ENCODE peak calls at places on chromosomes 13 and 19, in eight cellular contexts. E is A549, L is transverse colon, K is ovary, Z is tibial nerve, F is SK-N-SH, O is sigmoid colon, B is stomach. G is an unnamed sample.

GRCh38 chr19:3712663-3713531 is 4.7 kb downstream of the TJP3 start:
- DNase-seq in B (peak), F (no peak), O (no peak), E (peak), L (peak), Z (no peak), K (no peak), G (no peak)

GRCh38 chr19:5850743-5851293 is 431 bp downstream of the FUT3 start:
- DNase-seq in E (no peak), F (peak), O (peak), B (peak), L (peak), K (peak), Z (no peak), G (no peak)

GRCh38 chr19:1243768-1244692 is 2.5 kb downstream of the ATP5F1D start:
- DNase-seq in E (peak), Z (peak), F (peak), B (peak), K (peak), L (peak), O (peak), G (peak)

GRCh38 chr19:1663854-1664253 is 11.4 kb upstream of the TCF3 start:
- DNase-seq in L (no peak), K (no peak), E (no peak), B (no peak), O (no peak), F (no peak), Z (no peak), G (no peak)

GRCh38 chr19:53659292-53659691 is 27.5 kb downstream of the DPRX start:
- DNase-seq in Z (no peak), E (peak), B (no peak), L (no peak), O (no peak), F (peak), K (no peak), G (no peak)

GRCh38 chr19:38736036-38736412 is 8.2 kb downstream of the CAPN12 start:
- DNase-seq in B (peak), K (peak), L (peak), F (peak), O (peak), E (peak), Z (no peak), G (no peak)

GRCh38 chr19:39438270-39438934 is 2.7 kb upstream of the RPS16 start:
- DNase-seq in Z (no peak), B (no peak), O (no peak), L (no peak), F (no peak), E (no peak), K (no peak), G (no peak)

GRCh38 chr13:112953591-112954487 is 15.2 kb upstream of the MCF2L start:
- DNase-seq in O (peak), F (no peak), B (peak), E (no peak), Z (no peak), L (no peak), K (no peak), G (peak)

GRCh38 chr19:16111909-16112752 is 442 bp downstream of the RAB8A start:
- DNase-seq in E (no peak), K (no peak), L (peak), B (no peak), O (peak), Z (no peak), F (no peak), G (no peak)

GRCh38 chr13:113441661-113442060 is 11.6 kb downstream of the ADPRHL1 start:
- DNase-seq in E (no peak), K (no peak), L (no peak), O (peak), F (no peak), B (no peak), Z (no peak), G (no peak)

GRCh38 chr13:28728642-28729041 is 9.9 kb upstream of the SLC46A3 start:
- DNase-seq in F (no peak), K (no peak), B (no peak), Z (no peak), E (no peak), L (no peak), O (no peak), G (no peak)

GRCh38 chr19:44684892-44685847 is 13.8 kb upstream of the CEACAM16 start:
- DNase-seq in Z (no peak), F (no peak), L (peak), E (peak), B (peak), O (no peak), K (peak), G (no peak)

GRCh38 chr19:6480843-6481415 is 658 bp downstream of the DENND1C start:
- DNase-seq in K (no peak), L (no peak), B (no peak), F (no peak), Z (no peak), O (no peak), E (no peak), G (no peak)

GRCh38 chr19:17796013-17796837 is 1.3 kb downstream of the B3GNT3 start:
- DNase-seq in B (peak), E (peak), L (peak), F (no peak), Z (no peak), K (no peak), O (no peak), G (no peak)

GRCh38 chr19:47819841-47820244 is 1.9 kb upstream of the CRX start:
- DNase-seq in O (no peak), Z (no peak), E (no peak), L (no peak), K (no peak), B (no peak), F (no peak), G (no peak)

GRCh38 chr19:55738302-55738701 is at the start of gene NLRP9:
- DNase-seq in Z (no peak), O (no peak), F (no peak), L (no peak), K (no peak), E (no peak), B (no peak), G (no peak)

GRCh38 chr13:61546413-61546812 is 130.8 kb upstream of the PCDH20 start:
- DNase-seq in F (peak), O (no peak), E (no peak), L (no peak), B (no peak), K (no peak), Z (no peak), G (no peak)

GRCh38 chr19:57269515-57270250 is 10.6 kb upstream of the ZNF460 start:
- DNase-seq in K (no peak), F (peak), O (no peak), Z (no peak), L (no peak), B (no peak), E (no peak), G (no peak)

GRCh38 chr19:18204394-18205179 is 745 bp upstream of the RAB3A start:
- DNase-seq in K (peak), L (peak), Z (peak), O (peak), E (no peak), B (peak), F (peak), G (no peak)

GRCh38 chr13:107867701-107868661 is 347.4 kb downstream of the LIG4 start:
- DNase-seq in O (no peak), K (no peak), F (peak), L (no peak), E (peak), Z (no peak), B (peak), G (no peak)

GRCh38 chr13:82627183-82627582 is 1255.1 kb downstream of the SLITRK1 start:
- DNase-seq in K (no peak), L (no peak), Z (no peak), B (no peak), O (no peak), F (no peak), E (peak), G (no peak)

GRCh38 chr13:77416666-77417212 is 89.8 kb upstream of the MYCBP2 start:
- DNase-seq in Z (no peak), B (no peak), O (no peak), K (no peak), E (no peak), L (no peak), F (peak), G (no peak)

GRCh38 chr19:34618410-34618809 is 58.5 kb downstream of the SCGB2B2 start:
- DNase-seq in O (no peak), E (no peak), F (no peak), L (no peak), B (no peak), K (no peak), Z (no peak), G (no peak)

GRCh38 chr13:50318887-50319286 is 303.6 kb downstream of the KCNRG start:
- DNase-seq in Z (no peak), L (no peak), E (peak), B (no peak), K (no peak), O (no peak), F (no peak), G (no peak)

GRCh38 chr19:29299416-29300380 is 86.7 kb upstream of the UQCRFS1 start:
- DNase-seq in O (peak), L (no peak), B (no peak), K (no peak), F (no peak), Z (no peak), E (no peak), G (peak)

GRCh38 chr13:21528616-21529015 is 69.5 kb upstream of the ZDHHC20 start:
- DNase-seq in O (no peak), F (no peak), B (no peak), K (no peak), E (no peak), Z (no peak), L (no peak), G (no peak)

GRCh38 chr13:78598382-78598781 is 5.0 kb downstream of the POU4F1 start:
- DNase-seq in O (no peak), L (no peak), B (no peak), Z (no peak), K (no peak), E (no peak), F (no peak), G (no peak)

GRCh38 chr13:33353646-33354045 is 68.1 kb upstream of the STARD13 start:
- DNase-seq in K (no peak), O (no peak), F (no peak), L (no peak), E (no peak), B (no peak), Z (no peak), G (no peak)

GRCh38 chr19:55116232-55117062 is 990 bp downstream of the PPP1R12C start:
- DNase-seq in K (peak), Z (peak), O (peak), F (peak), L (peak), E (peak), B (peak), G (peak)

GRCh38 chr13:24500977-24501376 is 11.6 kb downstream of the PARP4 start:
- DNase-seq in B (no peak), O (no peak), F (no peak), Z (no peak), L (no peak), E (peak), K (no peak), G (no peak)

GRCh38 chr13:110297771-110298170 is 9.2 kb downstream of the COL4A1 start:
- DNase-seq in O (no peak), B (no peak), L (no peak), E (no peak), F (no peak), Z (no peak), K (no peak), G (no peak)
- H3K4me3 ChIP-seq in O (no peak), B (no peak), L (no peak), E (no peak), F (no peak), Z (no peak), K (no peak), G (no peak)

GRCh38 chr13:75226092-75226491 is 255.9 kb downstream of the TBC1D4 start:
- DNase-seq in E (no peak), O (no peak), F (no peak), Z (no peak), B (no peak), L (no peak), K (no peak), G (no peak)
- TF ChIP-seq CTCF in E (no peak), O (no peak), F (peak), Z (no peak), B (no peak), L (no peak), K (no peak), G (no peak)

GRCh38 chr19:13398780-13399726 is 107.2 kb downstream of the CACNA1A start:
- DNase-seq in F (no peak), L (no peak), E (peak), O (no peak), K (no peak), B (no peak), Z (no peak), G (no peak)
- TF ChIP-seq EP300 in F (peak), L (no peak), E (no peak), O (no peak), K (no peak), B (no peak), Z (no peak), G (no peak)

DNA sequence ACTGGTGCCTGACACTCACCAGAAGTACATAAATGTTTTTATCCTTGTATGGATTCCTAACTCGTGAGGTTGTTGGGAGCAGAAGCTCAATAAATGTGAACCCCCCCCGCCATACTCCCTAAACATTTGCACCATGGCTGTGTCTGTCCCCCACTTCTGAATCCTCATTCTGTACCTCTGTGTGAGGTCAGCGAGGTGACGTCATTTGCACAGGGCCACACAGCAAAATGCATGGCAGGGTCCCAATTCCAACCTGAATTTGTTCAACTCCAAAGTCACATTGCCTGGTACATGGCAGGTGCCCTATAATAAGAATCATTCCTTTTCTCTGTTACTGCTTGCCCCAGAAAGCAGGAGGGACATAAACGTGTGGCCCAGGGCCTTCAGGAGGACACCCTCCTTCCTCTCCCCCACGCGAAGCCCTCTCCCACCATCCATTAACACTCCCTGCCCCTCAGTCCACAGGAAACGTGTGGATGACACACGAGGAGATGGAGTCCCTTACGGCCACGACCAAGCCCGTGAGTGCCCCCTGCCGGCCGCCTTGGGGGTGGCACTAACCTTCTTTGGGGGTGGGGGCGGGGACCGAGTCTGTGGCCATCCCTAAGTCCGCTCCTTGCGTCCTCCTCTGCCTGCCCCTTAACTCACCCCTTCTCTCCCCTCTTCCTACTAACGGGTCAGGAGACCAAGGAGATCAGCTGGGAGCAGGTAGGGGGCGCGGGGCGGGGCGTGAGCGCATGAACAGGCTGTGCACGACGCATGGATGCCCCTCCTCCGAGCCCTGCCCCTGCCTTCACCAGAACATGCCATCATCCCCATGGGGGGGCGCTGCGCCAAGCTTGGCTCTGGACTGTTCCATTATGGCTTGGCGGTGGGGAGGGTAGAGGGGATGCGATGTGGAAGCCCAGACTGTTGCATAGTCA is 9.4 kb downstream of the HRC start:
- DNase-seq in E (peak), K (peak), L (peak), B (peak), Z (peak), F (peak), O (peak), G (peak)
- H3K4me3 ChIP-seq in E (peak), K (no peak), L (peak), B (peak), Z (no peak), F (peak), O (no peak), G (no peak)

G was measured in suprapubic skin.